ENCODE peak calls at places on chromosomes 13 and 19, in eight cellular contexts. One of them, this sample, is unnamed.

GRCh38 chr13:43688230-43688907 is 98.4 kb downstream of the ENOX1 start:
- DNase-seq in BE2C: peak; percentile 42
- DNase-seq in ascending aorta: no peak
- DNase-seq in AG09309: no peak
- DNase-seq in foreskin fibroblast: no peak
- DNase-seq in coronary artery: no peak
- DNase-seq in tibial nerve: no peak
- DNase-seq in hepatocyte: no peak
- DNase-seq in this sample: no peak

GRCh38 chr13:27038323-27038722 is 133.3 kb downstream of the USP12 start:
- DNase-seq in BE2C: no peak
- DNase-seq in ascending aorta: no peak
- DNase-seq in AG09309: no peak
- DNase-seq in foreskin fibroblast: peak; percentile 73
- DNase-seq in coronary artery: no peak
- DNase-seq in tibial nerve: no peak
- DNase-seq in hepatocyte: no peak
- DNase-seq in this sample: peak; percentile 76

GRCh38 chr19:46186101-46186716 is 38.2 kb downstream of the IGFL2 start:
- DNase-seq in BE2C: no peak
- DNase-seq in ascending aorta: no peak
- DNase-seq in AG09309: no peak
- DNase-seq in foreskin fibroblast: no peak
- DNase-seq in coronary artery: no peak
- DNase-seq in tibial nerve: no peak
- DNase-seq in hepatocyte: no peak
- DNase-seq in this sample: no peak

GRCh38 chr19:18062043-18062442 is 24.7 kb downstream of the IL12RB1 start:
- DNase-seq in BE2C: no peak
- DNase-seq in ascending aorta: no peak
- DNase-seq in AG09309: no peak
- DNase-seq in foreskin fibroblast: no peak
- DNase-seq in coronary artery: no peak
- DNase-seq in tibial nerve: no peak
- DNase-seq in hepatocyte: no peak
- DNase-seq in this sample: no peak

GRCh38 chr19:33506498-33506897 is 15.1 kb downstream of the PEPD start:
- DNase-seq in BE2C: no peak
- DNase-seq in ascending aorta: no peak
- DNase-seq in AG09309: no peak
- DNase-seq in foreskin fibroblast: no peak
- DNase-seq in coronary artery: no peak
- DNase-seq in tibial nerve: no peak
- DNase-seq in hepatocyte: no peak
- DNase-seq in this sample: no peak

GRCh38 chr19:10294368-10294697 is 4.6 kb downstream of the ICAM5 start:
- DNase-seq in BE2C: peak; percentile 64
- DNase-seq in ascending aorta: no peak
- DNase-seq in AG09309: no peak
- DNase-seq in foreskin fibroblast: peak; percentile 38
- DNase-seq in coronary artery: no peak
- DNase-seq in tibial nerve: no peak
- DNase-seq in hepatocyte: no peak
- DNase-seq in this sample: no peak

GRCh38 chr13:91270031-91270430 is 77.5 kb upstream of the MIR17HG start:
- DNase-seq in BE2C: no peak
- DNase-seq in ascending aorta: no peak
- DNase-seq in AG09309: no peak
- DNase-seq in foreskin fibroblast: no peak
- DNase-seq in coronary artery: no peak
- DNase-seq in tibial nerve: no peak
- DNase-seq in hepatocyte: no peak
- DNase-seq in this sample: no peak

GRCh38 chr13:92379371-92379770 is 847.2 kb upstream of the GPC6 start:
- DNase-seq in BE2C: no peak
- DNase-seq in ascending aorta: no peak
- DNase-seq in AG09309: no peak
- DNase-seq in foreskin fibroblast: no peak
- DNase-seq in coronary artery: no peak
- DNase-seq in tibial nerve: no peak
- DNase-seq in hepatocyte: no peak
- DNase-seq in this sample: no peak

GRCh38 chr19:15439821-15440641 is 9.7 kb downstream of the WIZ start:
- DNase-seq in BE2C: no peak
- DNase-seq in ascending aorta: no peak
- DNase-seq in AG09309: no peak
- DNase-seq in foreskin fibroblast: no peak
- DNase-seq in coronary artery: no peak
- DNase-seq in tibial nerve: no peak
- DNase-seq in hepatocyte: no peak
- DNase-seq in this sample: no peak

GRCh38 chr19:16233836-16234551 is 36.3 kb downstream of the AP1M1 start:
- DNase-seq in BE2C: no peak
- DNase-seq in ascending aorta: no peak
- DNase-seq in AG09309: no peak
- DNase-seq in foreskin fibroblast: no peak
- DNase-seq in coronary artery: no peak
- DNase-seq in tibial nerve: no peak
- DNase-seq in hepatocyte: no peak
- DNase-seq in this sample: no peak

GRCh38 chr13:98313938-98314292 is 136.8 kb upstream of the RNF113B start:
- DNase-seq in BE2C: no peak
- DNase-seq in ascending aorta: no peak
- DNase-seq in AG09309: no peak
- DNase-seq in foreskin fibroblast: no peak
- DNase-seq in coronary artery: no peak
- DNase-seq in tibial nerve: no peak
- DNase-seq in hepatocyte: no peak
- DNase-seq in this sample: no peak

GRCh38 chr13:80359459-80360297 is 18.8 kb upstream of the SPRY2 start:
- DNase-seq in BE2C: no peak
- DNase-seq in ascending aorta: no peak
- DNase-seq in AG09309: no peak
- DNase-seq in foreskin fibroblast: no peak
- DNase-seq in coronary artery: no peak
- DNase-seq in tibial nerve: no peak
- DNase-seq in hepatocyte: no peak
- DNase-seq in this sample: no peak

GRCh38 chr13:97043302-97043701 is 49.0 kb upstream of the OXGR1 start:
- DNase-seq in BE2C: no peak
- DNase-seq in ascending aorta: no peak
- DNase-seq in AG09309: peak; percentile 14
- DNase-seq in foreskin fibroblast: peak; percentile 90
- DNase-seq in coronary artery: no peak
- DNase-seq in tibial nerve: no peak
- DNase-seq in hepatocyte: no peak
- DNase-seq in this sample: peak; percentile 64

GRCh38 chr13:35882722-35883497 is 248.3 kb downstream of the DCLK1 start:
- DNase-seq in BE2C: no peak
- DNase-seq in ascending aorta: no peak
- DNase-seq in AG09309: no peak
- DNase-seq in foreskin fibroblast: peak; percentile 6
- DNase-seq in coronary artery: no peak
- DNase-seq in tibial nerve: no peak
- DNase-seq in hepatocyte: no peak
- DNase-seq in this sample: no peak

GRCh38 chr19:10115392-10116084 is 4.0 kb downstream of the P2RY11 start:
- DNase-seq in BE2C: no peak
- DNase-seq in ascending aorta: no peak
- DNase-seq in AG09309: no peak
- DNase-seq in foreskin fibroblast: no peak
- DNase-seq in coronary artery: no peak
- DNase-seq in tibial nerve: no peak
- DNase-seq in hepatocyte: no peak
- DNase-seq in this sample: no peak

GRCh38 chr13:71217827-71218226 is 649.2 kb downstream of the DACH1 start:
- DNase-seq in BE2C: no peak
- DNase-seq in ascending aorta: no peak
- DNase-seq in AG09309: no peak
- DNase-seq in foreskin fibroblast: no peak
- DNase-seq in coronary artery: no peak
- DNase-seq in tibial nerve: no peak
- DNase-seq in hepatocyte: no peak
- DNase-seq in this sample: no peak

GRCh38 chr19:35860436-35860817 is 3.7 kb downstream of the KIRREL2 start:
- DNase-seq in BE2C: no peak
- DNase-seq in ascending aorta: no peak
- DNase-seq in AG09309: no peak
- DNase-seq in foreskin fibroblast: no peak
- DNase-seq in coronary artery: no peak
- DNase-seq in tibial nerve: no peak
- DNase-seq in hepatocyte: no peak
- DNase-seq in this sample: no peak

GRCh38 chr19:11421607-11422098 is 2.5 kb upstream of the RGL3 start:
- DNase-seq in BE2C: peak; percentile 57
- DNase-seq in ascending aorta: no peak
- DNase-seq in AG09309: no peak
- DNase-seq in foreskin fibroblast: peak; percentile 21
- DNase-seq in coronary artery: no peak
- DNase-seq in tibial nerve: no peak
- DNase-seq in hepatocyte: peak; percentile 69
- DNase-seq in this sample: no peak
- H3K4me3 ChIP-seq in BE2C: peak overlapping the region; percentile 45
- H3K4me3 ChIP-seq in ascending aorta: peak overlapping the region; percentile 65
- H3K4me3 ChIP-seq in AG09309: no peak overlapping the region
- H3K4me3 ChIP-seq in foreskin fibroblast: no peak overlapping the region
- H3K4me3 ChIP-seq in coronary artery: peak overlapping the region; percentile 76
- H3K4me3 ChIP-seq in tibial nerve: peak overlapping the region; percentile 40
- H3K4me3 ChIP-seq in hepatocyte: no peak overlapping the region
- H3K4me3 ChIP-seq in this sample: no peak overlapping the region

GRCh38 chr13:33870046-33870668 is 52.2 kb downstream of the RFC3 start:
- DNase-seq in BE2C: no peak
- DNase-seq in ascending aorta: no peak
- DNase-seq in AG09309: no peak
- DNase-seq in foreskin fibroblast: no peak
- DNase-seq in coronary artery: no peak
- DNase-seq in tibial nerve: no peak
- DNase-seq in hepatocyte: no peak
- DNase-seq in this sample: no peak

GRCh38 chr13:33868343-33868994 is 50.5 kb downstream of the RFC3 start:
- DNase-seq in BE2C: no peak
- DNase-seq in ascending aorta: no peak
- DNase-seq in AG09309: no peak
- DNase-seq in foreskin fibroblast: no peak
- DNase-seq in coronary artery: no peak
- DNase-seq in tibial nerve: no peak
- DNase-seq in hepatocyte: no peak
- DNase-seq in this sample: no peak

GRCh38 chr13:33869005-33869404 is 51.1 kb downstream of the RFC3 start:
- DNase-seq in BE2C: no peak
- DNase-seq in ascending aorta: no peak
- DNase-seq in AG09309: no peak
- DNase-seq in foreskin fibroblast: no peak
- DNase-seq in coronary artery: no peak
- DNase-seq in tibial nerve: no peak
- DNase-seq in hepatocyte: no peak
- DNase-seq in this sample: peak; percentile 24

GRCh38 chr13:33865945-33866344 is 48.0 kb downstream of the RFC3 start:
- DNase-seq in BE2C: no peak
- DNase-seq in ascending aorta: no peak
- DNase-seq in AG09309: no peak
- DNase-seq in foreskin fibroblast: no peak
- DNase-seq in coronary artery: no peak
- DNase-seq in tibial nerve: no peak
- DNase-seq in hepatocyte: no peak
- DNase-seq in this sample: no peak

GRCh38 chr13:33867472-33867871 is 49.5 kb downstream of the RFC3 start:
- DNase-seq in BE2C: no peak
- DNase-seq in ascending aorta: no peak
- DNase-seq in AG09309: no peak
- DNase-seq in foreskin fibroblast: no peak
- DNase-seq in coronary artery: no peak
- DNase-seq in tibial nerve: no peak
- DNase-seq in hepatocyte: no peak
- DNase-seq in this sample: no peak
- TF ChIP-seq CTCF in BE2C: peak; percentile 39
- TF ChIP-seq CTCF in ascending aorta: no peak
- TF ChIP-seq CTCF in AG09309: no peak
- TF ChIP-seq CTCF in foreskin fibroblast: no peak
- TF ChIP-seq CTCF in coronary artery: no peak
- TF ChIP-seq CTCF in tibial nerve: no peak
- TF ChIP-seq CTCF in hepatocyte: no peak
- TF ChIP-seq CTCF in this sample: peak; percentile 10

DNA sequence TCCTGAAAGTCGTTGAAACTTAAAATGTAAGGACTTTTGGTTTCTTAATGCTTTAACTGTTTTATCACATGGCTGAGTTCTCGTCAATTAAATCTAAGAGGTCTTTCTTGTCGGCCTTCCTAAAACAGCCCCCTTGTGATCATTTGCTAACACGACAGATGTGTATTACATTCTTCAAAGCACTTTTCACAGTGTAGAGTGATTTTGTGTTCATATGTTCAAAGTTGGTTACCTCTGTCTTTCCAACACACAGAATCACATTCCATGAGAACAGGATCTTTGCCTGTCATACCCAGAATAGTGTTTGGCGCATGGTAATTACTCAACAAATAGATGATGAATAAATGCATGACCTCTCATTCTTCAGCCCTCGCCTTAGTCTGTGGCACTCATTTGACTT is 1.1 kb downstream of the GTF2F2 start:
- DNase-seq in BE2C: no peak
- DNase-seq in ascending aorta: no peak
- DNase-seq in AG09309: no peak
- DNase-seq in foreskin fibroblast: peak; percentile 60
- DNase-seq in coronary artery: no peak
- DNase-seq in tibial nerve: no peak
- DNase-seq in hepatocyte: peak; percentile 33
- DNase-seq in this sample: peak; percentile 39
- H3K4me3 ChIP-seq in BE2C: peak overlapping the region; percentile 93
- H3K4me3 ChIP-seq in ascending aorta: peak overlapping the region; percentile 94
- H3K4me3 ChIP-seq in AG09309: peak overlapping the region; percentile 54
- H3K4me3 ChIP-seq in foreskin fibroblast: peak overlapping the region; percentile 83
- H3K4me3 ChIP-seq in coronary artery: peak overlapping the region; percentile 88
- H3K4me3 ChIP-seq in tibial nerve: peak overlapping the region; percentile 95
- H3K4me3 ChIP-seq in hepatocyte: peak overlapping the region; percentile 61
- H3K4me3 ChIP-seq in this sample: peak overlapping the region; percentile 84

DNA sequence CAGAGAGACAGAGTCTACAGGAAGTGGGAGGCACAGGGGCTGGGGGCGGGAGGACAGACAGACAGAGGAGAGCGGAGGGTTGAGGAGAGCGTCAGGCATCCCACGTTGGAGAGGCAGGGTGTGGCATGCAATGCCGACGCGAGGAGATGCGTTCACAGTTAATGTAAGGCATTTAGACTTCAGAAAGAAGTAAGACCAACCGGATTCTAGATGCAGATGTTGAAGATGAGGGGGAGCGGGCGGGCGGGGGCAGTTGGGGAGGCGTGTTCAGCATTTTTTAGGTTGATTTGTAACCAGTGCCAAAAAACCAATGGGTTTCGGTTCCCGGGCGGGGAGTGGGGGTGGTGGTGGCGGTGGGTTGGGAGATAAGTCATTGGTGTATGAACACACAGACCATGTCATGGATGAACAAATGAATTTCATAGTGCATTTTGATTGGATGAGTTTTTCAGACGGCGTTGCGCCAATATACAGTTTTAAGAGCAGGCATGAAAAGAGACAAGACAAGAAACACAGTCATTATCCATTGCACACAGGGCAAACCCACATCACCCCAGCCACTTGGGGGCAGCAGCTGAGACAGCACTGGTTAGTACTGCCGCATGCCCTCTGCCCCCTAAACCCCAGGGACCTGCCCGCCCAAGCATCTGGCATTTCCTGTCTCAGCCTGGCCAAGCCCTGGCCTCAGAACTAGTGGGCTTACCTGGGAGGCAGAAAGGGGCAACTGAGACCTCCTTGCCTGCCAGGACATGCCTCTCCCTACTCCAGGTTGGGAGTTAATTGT is 91.3 kb downstream of the IER2 start:
- DNase-seq in BE2C: no peak
- DNase-seq in ascending aorta: no peak
- DNase-seq in AG09309: no peak
- DNase-seq in foreskin fibroblast: no peak
- DNase-seq in coronary artery: no peak
- DNase-seq in tibial nerve: no peak
- DNase-seq in hepatocyte: no peak
- DNase-seq in this sample: no peak
- TF ChIP-seq CTCF in BE2C: peak; percentile 26
- TF ChIP-seq CTCF in ascending aorta: no peak
- TF ChIP-seq CTCF in AG09309: no peak
- TF ChIP-seq CTCF in foreskin fibroblast: no peak
- TF ChIP-seq CTCF in coronary artery: no peak
- TF ChIP-seq CTCF in tibial nerve: no peak
- TF ChIP-seq CTCF in hepatocyte: no peak
- TF ChIP-seq CTCF in this sample: no peak

This sample was measured in astrocyte of the cerebellum.